ENCODE peak calls at places on chromosomes 12 and 14, in ten cellular contexts. E, Y, X, S, J, H, Q, W, Z and B are unnamed samples.

GRCh38 chr12:57577981-57578758 is 12.8 kb upstream of the PIP4K2C start:
- DNase-seq in W (no peak), J (no peak), H (no peak), X (no peak), E (no peak), S (no peak), Y (no peak), Q (no peak), Z (no peak), B (no peak)

GRCh38 chr14:92726135-92726932 is 22.1 kb downstream of the LGMN start:
- DNase-seq in E (peak), X (no peak), J (no peak), W (peak), H (peak), S (no peak), Q (peak), Y (no peak), Z (no peak), B (peak)

GRCh38 chr14:66105819-66106218 is 380.4 kb upstream of the CCDC196 start:
- DNase-seq in Z (no peak), S (no peak), Q (no peak), X (no peak), W (peak), H (peak), J (no peak), Y (no peak), E (no peak), B (no peak)

GRCh38 chr14:68423686-68424085 is 369.2 kb downstream of the ZFP36L1 start:
- DNase-seq in Q (no peak), Z (no peak), Y (no peak), S (no peak), E (no peak), X (no peak), H (no peak), W (no peak), J (peak), B (no peak)

GRCh38 chr14:104537613-104537988 is 42.0 kb upstream of the C14orf180 start:
- DNase-seq in J (no peak), Y (no peak), Q (no peak), Z (no peak), H (no peak), W (no peak), X (no peak), E (no peak), S (no peak), B (no peak)

GRCh38 chr12:49885118-49885517 is 18.6 kb downstream of the FAIM2 start:
- DNase-seq in S (no peak), Z (no peak), Q (no peak), H (no peak), X (no peak), Y (no peak), J (no peak), W (no peak), E (no peak), B (no peak)

GRCh38 chr12:47742253-47742825 is 16.3 kb downstream of the RAPGEF3 start:
- DNase-seq in X (peak), S (no peak), E (peak), J (no peak), Q (peak), H (no peak), Z (peak), W (no peak), Y (peak), B (peak)

GRCh38 chr14:105528197-105528858 is 1.9 kb downstream of the TMEM121 start:
- DNase-seq in X (peak), H (peak), Y (peak), W (no peak), J (peak), S (peak), Q (peak), E (peak), Z (peak), B (peak)

GRCh38 chr12:7113389-7113871 is 4.4 kb upstream of the C1RL start:
- DNase-seq in W (no peak), E (peak), Y (no peak), H (peak), Q (peak), S (no peak), J (no peak), X (peak), Z (no peak), B (peak)

GRCh38 chr14:38404100-38404541 is 148.2 kb upstream of the CLEC14A start:
- DNase-seq in Q (no peak), Y (no peak), E (peak), J (no peak), Z (no peak), S (no peak), X (no peak), H (peak), W (peak), B (no peak)

GRCh38 chr14:99875421-99875820 is 82.2 kb downstream of the EML1 start:
- DNase-seq in S (no peak), Q (no peak), E (no peak), J (no peak), X (no peak), Y (no peak), H (no peak), Z (no peak), W (no peak), B (no peak)

GRCh38 chr14:22553445-22553844 is 35.6 kb downstream of the DAD1 start:
- DNase-seq in Q (no peak), J (no peak), W (no peak), X (no peak), E (no peak), Y (no peak), H (no peak), Z (no peak), S (no peak), B (no peak)

GRCh38 chr12:1607940-1608782 is 13.8 kb upstream of the FBXL14 start:
- DNase-seq in Q (no peak), X (no peak), W (no peak), S (no peak), E (peak), Y (no peak), Z (no peak), J (no peak), H (peak), B (no peak)

GRCh38 chr14:92456215-92457017 is 57.2 kb upstream of the RIN3 start:
- DNase-seq in H (peak), Y (no peak), Z (no peak), Q (peak), W (peak), E (peak), J (peak), S (no peak), X (peak), B (peak)